ENCODE peak calls at places on chromosome 14, in seven cellular contexts. H is uterus; R is CD8-positive, alpha-beta T cell; A is GM23248; B is suprapubic skin; M is psoas muscle; D is ovary. Q is an unnamed sample. For H3K4me1, the result is how much of the 10 kb centered on the place peaks cover.

GRCh38 chr14:106094654-106095189 is 568.3 kb downstream of the TMEM121 start:
- DNase-seq in R (no peak), H (no peak), B (no peak), D (no peak), A (no peak), M (peak), Q (no peak)

GRCh38 chr14:88614218-88614907 is 51.5 kb downstream of the ZC3H14 start:
- DNase-seq in D (no peak), A (peak), M (no peak), H (no peak), R (no peak), B (no peak), Q (no peak)

GRCh38 chr14:56359245-56359644 is 220.4 kb upstream of the TMEM260 start:
- DNase-seq in D (no peak), B (no peak), A (no peak), M (no peak), R (no peak), H (no peak), Q (no peak)

GRCh38 chr14:94123296-94123695 is 6.1 kb downstream of the IFI27L2 start:
- DNase-seq in A (no peak), M (no peak), H (no peak), B (peak), R (peak), D (peak), Q (no peak)

GRCh38 chr14:58193542-58193941 is 6.4 kb upstream of the ACTR10 start:
- DNase-seq in M (no peak), B (no peak), D (no peak), A (peak), R (no peak), H (no peak), Q (no peak)

GRCh38 chr14:102516531-102517411 is 7.2 kb upstream of the ANKRD9 start:
- DNase-seq in R (peak), M (peak), D (peak), B (no peak), A (peak), H (no peak), Q (no peak)

GRCh38 chr14:105797546-105797945 is 271.2 kb downstream of the TMEM121 start:
- DNase-seq in H (no peak), R (no peak), M (no peak), B (no peak), A (no peak), D (no peak), Q (no peak)

GRCh38 chr14:100124551-100125088 is 34.8 kb downstream of the DEGS2 start:
- DNase-seq in A (no peak), B (no peak), H (no peak), R (no peak), M (no peak), D (no peak), Q (no peak)

GRCh38 chr14:69996197-69996596 is 117.0 kb downstream of the SMOC1 start:
- DNase-seq in R (no peak), H (no peak), M (no peak), B (no peak), A (peak), D (no peak), Q (no peak)

GRCh38 chr14:75373616-75374015 is 54.2 kb upstream of the JDP2 start:
- DNase-seq in A (no peak), M (no peak), R (no peak), D (no peak), B (no peak), H (no peak), Q (no peak)

GRCh38 chr14:33081259-33081658 is 142.6 kb downstream of the NPAS3 start:
- DNase-seq in M (no peak), A (no peak), H (no peak), R (no peak), B (no peak), D (no peak), Q (no peak)

GRCh38 chr14:82779301-82779700 is 1245.6 kb upstream of the SEL1L start:
- DNase-seq in M (no peak), A (no peak), D (no peak), H (no peak), B (no peak), R (no peak), Q (no peak)

GRCh38 chr14:61753631-61754030 is 8.6 kb upstream of the SNAPC1 start:
- DNase-seq in D (no peak), A (peak), R (no peak), M (no peak), B (no peak), H (no peak), Q (no peak)

GRCh38 chr14:64488590-64489099 is 15.0 kb downstream of the ZBTB25 start:
- DNase-seq in B (no peak), R (no peak), A (no peak), M (no peak), H (no peak), D (no peak), Q (no peak)

GRCh38 chr14:65184032-65184764 is 81.9 kb upstream of the MAX start:
- DNase-seq in R (no peak), D (no peak), A (peak), M (no peak), B (no peak), H (no peak), Q (no peak)

GRCh38 chr14:89702151-89702936 is 252.2 kb downstream of the EFCAB11 start:
- DNase-seq in A (peak), B (no peak), R (no peak), H (peak), D (peak), M (peak), Q (no peak)

GRCh38 chr14:62592877-62593276 is 452.4 kb downstream of the KCNH5 start:
- DNase-seq in A (no peak), B (no peak), H (no peak), M (no peak), R (no peak), D (no peak), Q (no peak)

GRCh38 chr14:71711131-71711530 is 221.1 kb upstream of the RGS6 start:
- DNase-seq in H (no peak), D (no peak), M (no peak), R (no peak), A (peak), B (no peak), Q (no peak)

GRCh38 chr14:102840115-102840514 is 62.9 kb downstream of the TRAF3 start:
- DNase-seq in H (no peak), D (no peak), R (no peak), M (no peak), B (no peak), A (no peak), Q (no peak)

GRCh38 chr14:58488550-58488949 is 61.0 kb downstream of the KIAA0586 start:
- DNase-seq in B (no peak), H (no peak), M (no peak), A (peak), R (no peak), D (no peak), Q (no peak)

DNA sequence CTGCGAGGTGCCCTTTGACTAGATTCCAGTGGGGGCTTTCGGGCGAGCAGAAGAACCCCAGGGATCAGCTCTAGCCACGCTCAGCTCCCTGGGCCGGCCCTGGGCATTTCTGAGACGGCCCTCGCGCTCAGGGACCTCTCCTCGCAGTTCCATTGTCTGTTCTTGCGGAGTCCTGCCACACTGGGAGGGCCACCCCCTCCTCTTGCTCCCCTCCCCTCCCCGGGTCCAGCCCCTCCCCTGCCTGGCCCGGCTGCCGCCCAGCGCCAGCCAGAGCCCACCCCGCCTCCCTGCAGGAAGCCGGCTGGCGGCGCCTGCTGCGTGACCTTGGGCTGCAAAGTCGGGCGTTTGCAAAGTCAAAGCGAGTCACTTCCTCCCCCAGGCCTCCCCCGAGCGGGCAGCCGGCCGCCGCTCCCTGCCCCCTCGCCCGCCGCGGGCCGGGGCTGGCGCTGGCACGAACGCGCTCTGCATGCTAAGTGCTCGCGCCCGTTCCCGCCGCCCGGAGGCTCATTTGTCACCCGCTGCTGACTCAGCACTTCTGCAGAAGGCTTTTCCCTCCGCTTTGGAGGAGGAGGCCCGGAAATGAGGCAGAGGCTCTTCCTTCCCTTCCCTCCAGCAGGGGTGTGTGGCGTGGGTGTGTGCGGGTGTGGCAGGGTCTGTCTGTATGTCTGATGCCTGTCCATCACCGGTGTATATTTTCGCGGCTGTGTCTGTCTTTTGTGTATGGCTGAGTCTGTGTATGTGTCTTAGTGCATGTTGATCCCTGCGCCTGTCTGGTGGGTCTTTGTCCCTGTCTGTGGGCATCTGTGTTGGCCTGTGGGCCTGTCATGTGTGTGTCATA is 72.0 kb downstream of the IRF2BPL start:
- DNase-seq in D (peak), A (peak), R (peak), M (peak), H (peak), B (peak), Q (peak)
- H3K4me1 ChIP-seq in D (under half), A (half or more), R (half or more), M (half or more), H (under half), B (half or more), Q (half or more)

GRCh38 chr14:68193970-68194634 is 374.5 kb downstream of the RAD51B start:
- DNase-seq in D (no peak), A (no peak), B (no peak), M (no peak), R (no peak), H (peak), Q (no peak)
- H3K4me1 ChIP-seq in D (under half), A (under half), B (under half), M (half or more), R (under half), H (under half), Q (under half)

GRCh38 chr14:96511667-96512066 is 9.5 kb downstream of the PAPOLA start:
- DNase-seq in H (no peak), M (no peak), D (no peak), B (no peak), A (no peak), R (no peak), Q (no peak)

GRCh38 chr14:96512122-96512521 is 9.9 kb downstream of the PAPOLA start:
- DNase-seq in D (no peak), R (no peak), H (no peak), M (no peak), A (no peak), B (no peak), Q (no peak)

GRCh38 chr14:96512602-96513397 is 10.6 kb downstream of the PAPOLA start:
- DNase-seq in A (no peak), D (no peak), M (no peak), R (no peak), B (no peak), H (no peak), Q (no peak)

GRCh38 chr14:96516351-96516750 is 14.2 kb downstream of the PAPOLA start:
- DNase-seq in H (no peak), D (no peak), M (no peak), A (no peak), R (no peak), B (no peak), Q (no peak)

GRCh38 chr14:96514694-96515093 is 12.5 kb downstream of the PAPOLA start:
- DNase-seq in A (no peak), M (no peak), D (no peak), H (no peak), R (no peak), B (no peak), Q (no peak)
- H3K4me1 ChIP-seq in A (under half), M (half or more), D (under half), H (under half), R (half or more), B (half or more), Q (under half)

DNA sequence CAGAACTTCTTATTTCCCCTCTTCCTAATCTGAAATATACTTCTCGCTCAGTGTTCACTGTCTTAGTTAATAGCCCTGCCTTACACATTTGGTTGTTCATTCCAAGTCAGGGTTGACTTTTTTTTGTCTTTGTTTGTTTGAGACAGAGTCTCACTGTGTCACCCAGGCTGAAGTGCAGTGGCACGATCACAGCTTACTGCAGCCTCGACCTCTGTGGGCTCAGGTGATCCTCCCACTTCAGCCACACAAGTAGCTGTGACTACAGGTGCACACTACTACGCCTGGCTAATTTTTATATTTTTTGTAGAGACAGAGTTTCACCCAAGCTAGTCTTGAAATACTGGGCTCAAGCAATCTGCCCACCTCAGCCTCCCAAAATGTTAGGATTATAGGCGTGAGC is 42.3 kb upstream of the PRPF39 start:
- DNase-seq in R (no peak), H (no peak), A (no peak), B (no peak), D (no peak), M (no peak), Q (no peak)
- H3K4me1 ChIP-seq in R (under half), H (under half), A (under half), B (under half), D (under half), M (under half), Q (under half)

GRCh38 chr14:24399981-24400718 is 1.3 kb downstream of the NYNRIN start:
- DNase-seq in R (no peak), H (no peak), D (no peak), B (no peak), M (no peak), A (no peak), Q (peak)
- H3K4me1 ChIP-seq in R (under half), H (under half), D (under half), B (half or more), M (under half), A (under half), Q (under half)

GRCh38 chr14:28987516-28987915 is 220.9 kb downstream of the FOXG1 start:
- DNase-seq in H (no peak), A (peak), D (no peak), M (no peak), B (no peak), R (no peak), Q (no peak)
- H3K4me1 ChIP-seq in H (under half), A (under half), D (under half), M (under half), B (under half), R (under half), Q (under half)

DNA sequence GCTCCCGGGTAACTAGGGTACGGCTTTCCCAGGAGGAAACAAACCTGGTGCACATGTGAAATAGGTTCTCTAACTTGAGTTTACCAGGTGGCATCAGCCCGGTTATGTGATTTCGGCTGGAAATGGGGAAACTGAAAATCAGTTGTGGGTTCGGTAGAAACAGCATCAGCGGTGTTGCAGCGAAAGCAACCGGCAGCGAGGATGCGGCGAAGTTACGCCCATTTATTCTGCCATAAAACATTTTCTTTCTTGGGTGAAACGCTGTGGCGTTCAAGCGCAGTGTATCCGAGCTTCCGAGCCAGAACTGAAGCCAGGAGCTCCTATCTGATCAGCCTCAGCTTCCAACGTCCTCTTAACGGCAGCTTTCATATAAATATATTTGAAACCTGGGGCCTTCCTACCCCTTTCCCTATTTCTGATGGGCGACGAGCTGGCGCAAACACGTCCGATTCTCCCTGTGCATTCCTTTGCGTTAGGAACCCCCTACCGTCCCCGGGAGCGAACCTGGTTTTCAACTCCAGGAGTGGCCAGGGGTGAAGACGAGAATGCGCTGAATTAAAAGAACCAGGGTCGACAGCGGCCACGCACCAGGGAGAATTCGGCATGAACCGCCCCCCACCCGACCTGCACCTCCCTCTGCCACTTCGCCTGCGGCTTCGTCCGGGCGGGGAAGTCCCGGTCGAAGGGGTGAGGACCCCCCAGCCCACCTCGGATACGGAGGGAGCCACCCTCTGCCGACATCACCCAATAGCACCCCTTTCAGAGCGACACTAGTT is 1.6 kb downstream of the DPF3 start:
- DNase-seq in D (peak), B (no peak), R (peak), H (no peak), A (peak), M (no peak), Q (no peak)
- H3K4me1 ChIP-seq in D (under half), B (under half), R (under half), H (under half), A (under half), M (under half), Q (under half)

GRCh38 chr14:104693482-104694431 is 4.3 kb downstream of the INF2 start:
- DNase-seq in A (no peak), H (no peak), D (no peak), M (no peak), R (no peak), B (no peak), Q (no peak)

GRCh38 chr14:104695660-104696000 is 6.2 kb downstream of the INF2 start:
- DNase-seq in A (no peak), M (no peak), R (no peak), B (no peak), D (no peak), H (no peak), Q (no peak)

GRCh38 chr14:104692939-104693315 is 3.5 kb downstream of the INF2 start:
- DNase-seq in M (no peak), D (no peak), R (no peak), A (no peak), H (no peak), B (no peak), Q (no peak)

GRCh38 chr14:104694991-104695659 is 5.7 kb downstream of the INF2 start:
- DNase-seq in D (no peak), B (no peak), M (no peak), H (no peak), A (no peak), R (peak), Q (no peak)

DNA sequence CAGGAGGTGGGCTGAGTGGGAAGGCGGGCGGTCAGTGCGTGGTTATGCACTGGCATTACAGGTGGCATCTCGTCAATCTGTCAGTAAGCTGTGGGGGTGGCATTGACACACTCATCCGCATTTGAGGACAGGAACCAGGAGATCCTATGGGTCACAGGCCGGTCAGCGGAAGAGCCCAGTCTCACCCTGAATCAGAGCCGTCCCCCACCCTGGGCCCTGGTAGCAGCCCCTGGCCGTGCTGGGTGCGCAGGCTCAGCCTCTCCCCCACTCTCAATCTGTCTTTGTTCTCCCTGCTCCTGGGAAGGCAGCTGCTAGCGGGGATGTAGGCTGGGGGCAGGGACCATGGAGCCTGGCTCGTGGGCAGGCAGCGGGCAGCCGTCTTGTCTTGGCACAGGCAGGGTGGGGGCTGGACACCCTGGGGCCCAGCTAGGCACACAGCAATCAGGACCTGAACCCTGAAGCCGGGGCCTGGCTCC is 5.1 kb downstream of the INF2 start:
- DNase-seq in B (no peak), A (no peak), H (no peak), D (no peak), R (no peak), M (no peak), Q (no peak)
- H3K4me1 ChIP-seq in B (half or more), A (under half), H (under half), D (under half), R (half or more), M (under half), Q (half or more)

GRCh38 chr14:73786942-73787759 is 64.5 kb upstream of the PTGR2 start:
- DNase-seq in H (peak), R (peak), A (peak), M (peak), D (peak), B (no peak), Q (peak)
- H3K4me1 ChIP-seq in H (under half), R (half or more), A (under half), M (half or more), D (under half), B (half or more), Q (half or more)

Q was measured in tibial artery.